ENCODE peak calls at places on chromosomes 16 and 17, in nine cellular contexts. N is RWPE1; L is transverse colon; S is HFF-Myc; P is GM12865; D is DND-41; X is astrocyte; A is epithelial cell of esophagus; G is CD4-positive, alpha-beta T cell. R is an unnamed sample.
A peak's percentile ranks its signal among the peaks of the same experiment; 100 is the strongest.

GRCh38 chr16:21722771-21723460 is 59.1 kb downstream of the OTOA start:
- DNase-seq in N (no peak), L (no peak), S (no peak), P (no peak), D (no peak), X (no peak), A (no peak), G (no peak), R (no peak)

GRCh38 chr17:56206351-56206750 is 53.1 kb downstream of the ANKFN1 start:
- DNase-seq in N (no peak), L (no peak), S (no peak), P (no peak), D (no peak), X (no peak), A (no peak), G (no peak), R (no peak)

GRCh38 chr17:45902892-45903346 is 8.6 kb downstream of the MAPT start:
- DNase-seq in N (no peak), L (no peak), S (no peak), P (no peak), D (no peak), X (no peak), A (no peak), G (no peak), R (no peak)

GRCh38 chr17:41002814-41003213 is 3.1 kb upstream of the KRTAP3-2 start:
- DNase-seq in N (peak; percentile 70), L (no peak), S (no peak), P (no peak), D (no peak), X (no peak), A (peak; percentile 85), G (no peak), R (no peak)

GRCh38 chr17:39134878-39135277 is 16.6 kb downstream of the PLXDC1 start:
- DNase-seq in N (no peak), L (no peak), S (no peak), P (no peak), D (no peak), X (peak; percentile 61), A (no peak), G (no peak), R (no peak)

GRCh38 chr16:57510016-57510871 is 24.0 kb upstream of the DOK4 start:
- DNase-seq in N (no peak), L (no peak), S (no peak), P (no peak), D (no peak), X (no peak), A (no peak), G (no peak), R (no peak)

GRCh38 chr16:26665166-26665939 is 401.4 kb upstream of the C16orf82 start:
- DNase-seq in N (no peak), L (no peak), S (no peak), P (no peak), D (no peak), X (no peak), A (no peak), G (no peak), R (no peak)

GRCh38 chr16:31181102-31181830 is 1.3 kb downstream of the FUS start:
- DNase-seq in N (peak; percentile 34), L (peak; percentile 38), S (no peak), P (no peak), D (peak; percentile 45), X (no peak), A (peak; percentile 51), G (no peak), R (peak; percentile 32)

GRCh38 chr16:70635356-70636016 is 10.9 kb upstream of the IL34 start:
- DNase-seq in N (peak; percentile 61), L (no peak), S (no peak), P (no peak), D (no peak), X (peak; percentile 83), A (peak; percentile 57), G (no peak), R (no peak)

GRCh38 chr17:7045492-7046126 is 1.7 kb upstream of the SLC16A11 start:
- DNase-seq in N (peak; percentile 33), L (peak; percentile 63), S (no peak), P (peak; percentile 82), D (peak; percentile 39), X (peak; percentile 55), A (peak; percentile 85), G (no peak), R (no peak)

GRCh38 chr16:85697441-85697840 is 8.7 kb upstream of the GINS2 start:
- DNase-seq in N (peak; percentile 55), L (no peak), S (no peak), P (no peak), D (peak; percentile 32), X (no peak), A (peak; percentile 72), G (no peak), R (no peak)

GRCh38 chr16:85698459-85699223 is 9.9 kb upstream of the GINS2 start:
- DNase-seq in N (no peak), L (no peak), S (no peak), P (no peak), D (no peak), X (no peak), A (no peak), G (no peak), R (no peak)

GRCh38 chr16:85699628-85700027 is 10.9 kb upstream of the GINS2 start:
- DNase-seq in N (peak; percentile 44), L (no peak), S (no peak), P (no peak), D (no peak), X (peak; percentile 51), A (peak; percentile 65), G (no peak), R (no peak)

GRCh38 chr16:85696761-85697160 is 8.0 kb upstream of the GINS2 start:
- DNase-seq in N (peak; percentile 45), L (no peak), S (no peak), P (no peak), D (no peak), X (no peak), A (peak; percentile 76), G (no peak), R (no peak)

GRCh38 chr16:85699224-85699558 is 10.4 kb upstream of the GINS2 start:
- DNase-seq in N (no peak), L (no peak), S (no peak), P (no peak), D (no peak), X (no peak), A (no peak), G (no peak), R (no peak)
- TF ChIP-seq CTCF in N (no peak), L (no peak), S (no peak), P (no peak), D (no peak), X (no peak), A (no peak), G (no peak), R (no peak)

GRCh38 chr17:73320601-73321264 is 8.9 kb upstream of the CDC42EP4 start:
- DNase-seq in N (no peak), L (no peak), S (no peak), P (no peak), D (no peak), X (no peak), A (no peak), G (no peak), R (no peak)

GRCh38 chr17:73323622-73324455 is 12.0 kb upstream of the CDC42EP4 start:
- DNase-seq in N (no peak), L (no peak), S (no peak), P (no peak), D (no peak), X (no peak), A (peak; percentile 94), G (no peak), R (no peak)

GRCh38 chr17:73324711-73325526 is 13.1 kb upstream of the CDC42EP4 start:
- DNase-seq in N (no peak), L (no peak), S (no peak), P (no peak), D (no peak), X (no peak), A (no peak), G (no peak), R (no peak)

GRCh38 chr17:73331060-73331459 is 19.3 kb upstream of the CDC42EP4 start:
- DNase-seq in N (no peak), L (no peak), S (no peak), P (no peak), D (no peak), X (no peak), A (no peak), G (no peak), R (no peak)

GRCh38 chr17:73325527-73325842 is 13.7 kb upstream of the CDC42EP4 start:
- DNase-seq in N (no peak), L (no peak), S (no peak), P (no peak), D (no peak), X (no peak), A (peak; percentile 39), G (no peak), R (no peak)
- TF ChIP-seq CTCF in N (no peak), L (no peak), S (no peak), P (no peak), D (no peak), X (no peak), A (peak; percentile 11), G (no peak), R (no peak)

DNA sequence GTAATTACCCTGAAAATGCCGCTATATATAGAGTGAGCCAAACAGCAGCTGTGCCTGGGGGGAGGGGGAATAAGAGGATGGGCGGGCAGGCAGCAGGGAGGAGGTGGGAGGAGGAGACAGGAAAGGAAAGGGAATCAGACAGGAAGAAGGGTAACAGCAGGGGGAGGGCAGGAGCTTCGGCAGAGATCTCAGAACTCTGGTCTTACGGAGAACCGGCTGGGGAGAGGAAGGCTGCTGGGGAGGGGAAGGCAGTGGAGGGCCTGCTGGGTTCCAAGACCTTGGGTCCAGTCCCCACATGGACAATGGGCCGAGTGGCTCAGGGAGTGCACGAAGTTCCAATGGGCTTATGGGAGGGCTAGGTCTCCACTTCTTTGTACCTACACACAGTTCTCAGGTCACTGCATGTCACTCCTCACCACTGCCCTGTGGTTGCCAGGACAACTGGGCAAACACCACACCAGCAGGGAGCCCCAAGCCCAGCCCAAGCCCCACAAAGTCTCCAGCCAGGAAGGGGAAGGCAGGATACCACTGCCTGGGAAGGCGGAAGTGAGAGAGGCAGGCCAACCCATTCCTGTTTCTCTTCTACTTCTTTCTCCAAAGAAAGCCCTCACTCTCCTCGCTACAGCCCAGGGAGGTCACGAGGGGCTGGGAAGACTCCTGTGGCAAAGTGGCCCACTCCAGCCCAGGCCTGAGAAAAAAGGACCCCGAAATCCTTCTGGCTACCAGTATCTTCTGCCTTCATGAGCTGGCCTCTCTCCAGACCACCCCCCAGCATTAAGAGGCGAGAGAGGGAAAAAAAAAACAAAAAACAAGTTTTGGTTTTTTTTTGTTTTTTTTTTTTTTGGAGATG is 25.3 kb downstream of the G6PC3 start:
- DNase-seq in N (peak; percentile 79), L (peak; percentile 58), S (peak; percentile 80), P (peak; percentile 38), D (peak; percentile 85), X (peak; percentile 86), A (peak; percentile 80), G (no peak), R (no peak)
- TF ChIP-seq CTCF in N (no peak), L (no peak), S (peak; percentile 9), P (no peak), D (peak; percentile 31), X (no peak), A (peak; percentile 4), G (no peak), R (no peak)

DNA sequence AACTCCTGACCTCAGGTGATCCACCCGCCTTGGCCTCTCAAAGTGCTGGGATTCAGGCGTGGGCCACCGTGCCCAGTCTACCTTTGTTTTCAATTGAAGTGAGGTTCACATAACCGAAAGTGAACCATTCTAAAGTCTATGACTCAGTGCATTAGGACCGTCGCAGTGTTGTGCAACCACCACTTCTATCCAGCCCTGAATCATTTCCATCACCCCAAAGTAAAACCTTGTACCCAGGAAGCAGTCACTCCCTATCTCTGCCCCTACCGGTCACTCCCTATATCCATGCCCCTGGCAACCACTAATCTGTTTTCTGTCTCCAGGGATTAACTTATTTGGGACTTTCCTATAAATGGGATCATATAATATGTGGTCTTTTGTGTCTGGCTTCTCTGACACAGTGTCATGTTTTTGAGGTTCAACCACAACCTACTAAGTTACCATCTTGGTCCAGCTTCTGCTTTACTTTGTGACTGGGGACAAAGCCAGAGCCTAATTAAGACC is 28.3 kb upstream of the CDC42EP4 start:
- DNase-seq in N (peak; percentile 98), L (peak; percentile 32), S (peak; percentile 87), P (peak; percentile 53), D (no peak), X (peak; percentile 89), A (peak; percentile 98), G (no peak), R (no peak)
- TF ChIP-seq CTCF in N (peak; percentile 67), L (peak; percentile 6), S (peak; percentile 60), P (no peak), D (no peak), X (peak; percentile 54), A (peak; percentile 68), G (no peak), R (no peak)

R was measured in activated B cell treated with CpG ODN at 0.5 μM for 24 hours.